ENCODE peak calls at places on chromosome 16, in five cellular contexts. One of them, this sample, is unnamed.

GRCh38 chr16:57848181-57848580 is 45.9 kb upstream of the KIFC3 start:
- DNase-seq in colonic mucosa: no peak
- DNase-seq in mammary epithelial cell: no peak
- DNase-seq in GM23248: no peak
- DNase-seq in PC-9: no peak
- DNase-seq in this sample: no peak

GRCh38 chr16:57871457-57871856 is 69.2 kb upstream of the KIFC3 start:
- DNase-seq in colonic mucosa: no peak
- DNase-seq in mammary epithelial cell: peak; percentile 59
- DNase-seq in GM23248: peak; percentile 85
- DNase-seq in PC-9: peak; percentile 82
- DNase-seq in this sample: no peak

GRCh38 chr16:89345663-89346150 is 128.2 kb downstream of the ZNF778 start:
- DNase-seq in colonic mucosa: no peak
- DNase-seq in mammary epithelial cell: no peak
- DNase-seq in GM23248: no peak
- DNase-seq in PC-9: no peak
- DNase-seq in this sample: peak; percentile 43

GRCh38 chr16:87635541-87636049 is 33.3 kb downstream of the JPH3 start:
- DNase-seq in colonic mucosa: peak; percentile 68
- DNase-seq in mammary epithelial cell: peak; percentile 35
- DNase-seq in GM23248: peak; percentile 64
- DNase-seq in PC-9: no peak
- DNase-seq in this sample: peak; percentile 76

GRCh38 chr16:88132836-88133506 is 181.7 kb downstream of the BANP start:
- DNase-seq in colonic mucosa: no peak
- DNase-seq in mammary epithelial cell: no peak
- DNase-seq in GM23248: no peak
- DNase-seq in PC-9: no peak
- DNase-seq in this sample: peak; percentile 38

GRCh38 chr16:12760819-12761611 is 42.7 kb downstream of the CPPED1 start:
- DNase-seq in colonic mucosa: no peak
- DNase-seq in mammary epithelial cell: no peak
- DNase-seq in GM23248: no peak
- DNase-seq in PC-9: no peak
- DNase-seq in this sample: no peak

GRCh38 chr16:85592700-85593502 is 20.2 kb upstream of the GSE1 start:
- DNase-seq in colonic mucosa: no peak
- DNase-seq in mammary epithelial cell: no peak
- DNase-seq in GM23248: peak; percentile 75
- DNase-seq in PC-9: no peak
- DNase-seq in this sample: no peak

GRCh38 chr16:69890114-69890890 is 60.8 kb upstream of the CLEC18A start:
- DNase-seq in colonic mucosa: peak; percentile 62
- DNase-seq in mammary epithelial cell: peak; percentile 27
- DNase-seq in GM23248: peak; percentile 63
- DNase-seq in PC-9: no peak
- DNase-seq in this sample: no peak

GRCh38 chr16:57696240-57696639 is 1.6 kb downstream of the DRC7 start:
- DNase-seq in colonic mucosa: no peak
- DNase-seq in mammary epithelial cell: no peak
- DNase-seq in GM23248: no peak
- DNase-seq in PC-9: no peak
- DNase-seq in this sample: no peak

GRCh38 chr16:89337965-89338364 is 120.5 kb downstream of the ZNF778 start:
- DNase-seq in colonic mucosa: no peak
- DNase-seq in mammary epithelial cell: no peak
- DNase-seq in GM23248: no peak
- DNase-seq in PC-9: no peak
- DNase-seq in this sample: peak; percentile 33

GRCh38 chr16:85330694-85331188 is 218.5 kb upstream of the CIBAR2 start:
- DNase-seq in colonic mucosa: no peak
- DNase-seq in mammary epithelial cell: peak; percentile 61
- DNase-seq in GM23248: peak; percentile 95
- DNase-seq in PC-9: peak; percentile 53
- DNase-seq in this sample: no peak

GRCh38 chr16:28321700-28322411 is 29.5 kb downstream of the SBK1 start:
- DNase-seq in colonic mucosa: peak; percentile 32
- DNase-seq in mammary epithelial cell: peak; percentile 16
- DNase-seq in GM23248: peak; percentile 63
- DNase-seq in PC-9: no peak
- DNase-seq in this sample: no peak

GRCh38 chr16:67329901-67330300 is 3.3 kb downstream of the LRRC36 start:
- DNase-seq in colonic mucosa: no peak
- DNase-seq in mammary epithelial cell: peak; percentile 26
- DNase-seq in GM23248: no peak
- DNase-seq in PC-9: no peak
- DNase-seq in this sample: no peak

GRCh38 chr16:27355610-27356009 is 41.8 kb downstream of the IL4R start:
- DNase-seq in colonic mucosa: peak; percentile 38
- DNase-seq in mammary epithelial cell: no peak
- DNase-seq in GM23248: peak; percentile 61
- DNase-seq in PC-9: no peak
- DNase-seq in this sample: peak; percentile 64

GRCh38 chr16:80084163-80084562 is 456.6 kb upstream of the DYNLRB2 start:
- DNase-seq in colonic mucosa: no peak
- DNase-seq in mammary epithelial cell: no peak
- DNase-seq in GM23248: peak; percentile 23
- DNase-seq in PC-9: no peak
- DNase-seq in this sample: no peak

DNA sequence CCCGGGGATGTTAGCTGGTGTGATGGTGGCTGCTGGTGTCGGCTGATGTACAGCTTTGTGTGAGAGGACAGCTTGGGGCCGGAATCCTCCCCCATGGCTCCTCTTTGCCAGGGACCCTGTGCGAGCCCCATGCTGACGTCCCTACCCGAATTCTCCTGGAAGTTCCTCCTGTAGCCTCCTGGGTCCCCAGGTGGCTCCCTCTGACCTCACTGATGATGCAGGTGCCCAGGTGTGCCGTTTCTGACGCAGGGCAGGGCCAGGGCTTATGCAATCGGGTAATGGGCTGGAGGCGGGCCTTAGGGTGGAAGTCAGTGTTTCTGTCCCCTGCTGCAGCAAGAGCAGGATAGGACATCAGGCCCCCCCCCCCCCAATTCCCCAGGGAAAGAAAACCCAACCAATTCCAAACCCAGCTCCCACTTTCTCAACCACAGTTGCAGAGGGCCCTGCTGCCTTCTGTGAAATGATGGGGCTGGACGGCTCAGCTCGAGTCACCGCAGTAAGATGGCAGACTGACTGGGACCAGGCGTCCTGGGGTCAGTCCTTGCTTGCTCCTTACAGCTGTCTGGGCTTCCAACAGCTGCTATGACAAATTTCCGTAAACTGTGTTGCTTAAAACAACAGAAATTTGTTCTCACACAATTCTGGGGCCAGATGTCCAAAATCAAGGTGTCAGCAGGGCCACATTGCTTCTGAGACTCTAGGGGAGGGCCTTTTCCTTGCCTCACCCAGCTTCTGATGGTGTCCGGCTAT is 139.0 kb upstream of the PLCG2 start:
- DNase-seq in colonic mucosa: no peak
- DNase-seq in mammary epithelial cell: no peak
- DNase-seq in GM23248: no peak
- DNase-seq in PC-9: no peak
- DNase-seq in this sample: no peak
- H3K4me1 ChIP-seq in colonic mucosa: no peaks in the 10 kb centered on the region
- H3K4me1 ChIP-seq in mammary epithelial cell: peaks cover 6% of the 10 kb centered on the region
- H3K4me1 ChIP-seq in GM23248: peaks cover 10% of the 10 kb centered on the region
- H3K4me1 ChIP-seq in PC-9: peaks cover 28% of the 10 kb centered on the region
- H3K4me1 ChIP-seq in this sample: peaks cover 30% of the 10 kb centered on the region

DNA sequence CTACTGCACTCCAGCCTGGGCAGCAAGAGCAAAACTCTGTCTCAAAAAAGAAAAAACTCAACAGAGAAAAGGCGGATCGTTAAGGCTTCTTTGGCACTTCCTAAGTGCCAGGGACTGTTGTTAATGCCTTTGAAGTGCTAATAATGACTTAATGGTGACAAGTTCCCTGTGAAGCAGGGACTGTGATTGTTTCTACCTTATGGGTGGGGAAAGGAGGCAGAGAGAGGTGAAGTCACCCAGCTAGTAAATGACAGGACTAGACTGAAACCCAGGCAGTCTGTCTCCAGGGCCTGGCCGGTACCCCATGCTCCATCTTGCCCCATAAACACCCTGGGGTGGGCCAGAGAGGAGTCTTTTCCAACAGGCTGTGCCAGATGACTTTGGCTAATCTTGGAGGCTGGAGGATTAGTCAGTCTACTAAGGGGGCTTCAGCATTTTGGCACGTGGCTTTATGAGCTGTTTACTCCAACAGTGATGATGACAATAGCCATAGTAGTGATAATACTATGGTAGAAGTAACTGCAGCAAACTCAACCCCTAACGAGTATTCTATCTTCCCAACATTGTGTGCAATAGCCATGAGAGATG is 26.9 kb downstream of the ABCC1 start:
- DNase-seq in colonic mucosa: no peak
- DNase-seq in mammary epithelial cell: no peak
- DNase-seq in GM23248: peak; percentile 59
- DNase-seq in PC-9: no peak
- DNase-seq in this sample: no peak
- H3K9me3 ChIP-seq in colonic mucosa: no peaks in the 10 kb centered on the region
- H3K9me3 ChIP-seq in mammary epithelial cell: peaks cover 9% of the 10 kb centered on the region
- H3K9me3 ChIP-seq in GM23248: no peaks in the 10 kb centered on the region
- H3K9me3 ChIP-seq in PC-9: peaks cover 23% of the 10 kb centered on the region
- H3K9me3 ChIP-seq in this sample: peaks cover 15% of the 10 kb centered on the region

GRCh38 chr16:734981-735881 is 5.6 kb downstream of the CIAO3 start:
- DNase-seq in colonic mucosa: no peak
- DNase-seq in mammary epithelial cell: no peak
- DNase-seq in GM23248: no peak
- DNase-seq in PC-9: peak; percentile 17
- DNase-seq in this sample: no peak

GRCh38 chr16:736936-737481 is 3.8 kb downstream of the CIAO3 start:
- DNase-seq in colonic mucosa: no peak
- DNase-seq in mammary epithelial cell: no peak
- DNase-seq in GM23248: no peak
- DNase-seq in PC-9: no peak
- DNase-seq in this sample: no peak

GRCh38 chr16:733382-734207 is 6.7 kb downstream of the HAGHL start:
- DNase-seq in colonic mucosa: no peak
- DNase-seq in mammary epithelial cell: no peak
- DNase-seq in GM23248: no peak
- DNase-seq in PC-9: peak; percentile 22
- DNase-seq in this sample: no peak

GRCh38 chr16:734208-734980 is 6.4 kb downstream of the CIAO3 start:
- DNase-seq in colonic mucosa: no peak
- DNase-seq in mammary epithelial cell: no peak
- DNase-seq in GM23248: no peak
- DNase-seq in PC-9: peak; percentile 21
- DNase-seq in this sample: no peak

GRCh38 chr16:735982-736453 is 4.8 kb downstream of the CIAO3 start:
- DNase-seq in colonic mucosa: no peak
- DNase-seq in mammary epithelial cell: no peak
- DNase-seq in GM23248: no peak
- DNase-seq in PC-9: no peak
- DNase-seq in this sample: no peak
- H3K27ac ChIP-seq in colonic mucosa: no peak overlapping the region
- H3K27ac ChIP-seq in mammary epithelial cell: no peak overlapping the region
- H3K27ac ChIP-seq in GM23248: no peak overlapping the region
- H3K27ac ChIP-seq in PC-9: no peak overlapping the region
- H3K27ac ChIP-seq in this sample: no peak overlapping the region

GRCh38 chr16:49277386-49277742 is 4.3 kb downstream of the CBLN1 start:
- DNase-seq in colonic mucosa: no peak
- DNase-seq in mammary epithelial cell: no peak
- DNase-seq in GM23248: no peak
- DNase-seq in PC-9: no peak
- DNase-seq in this sample: no peak
- H3K4me1 ChIP-seq in colonic mucosa: peaks cover 6% of the 10 kb centered on the region
- H3K4me1 ChIP-seq in mammary epithelial cell: peaks cover 3% of the 10 kb centered on the region
- H3K4me1 ChIP-seq in GM23248: no peaks in the 10 kb centered on the region
- H3K4me1 ChIP-seq in PC-9: no peaks in the 10 kb centered on the region
- H3K4me1 ChIP-seq in this sample: peaks cover 21% of the 10 kb centered on the region

GRCh38 chr16:31879937-31880321 is 6.3 kb downstream of the ZNF267 start:
- DNase-seq in colonic mucosa: no peak
- DNase-seq in mammary epithelial cell: no peak
- DNase-seq in GM23248: no peak
- DNase-seq in PC-9: no peak
- DNase-seq in this sample: no peak
- H3K9me3 ChIP-seq in colonic mucosa: no peaks in the 10 kb centered on the region
- H3K9me3 ChIP-seq in mammary epithelial cell: no peaks in the 10 kb centered on the region
- H3K9me3 ChIP-seq in GM23248: no peaks in the 10 kb centered on the region
- H3K9me3 ChIP-seq in PC-9: peaks cover 30% of the 10 kb centered on the region
- H3K9me3 ChIP-seq in this sample: no peaks in the 10 kb centered on the region

GRCh38 chr16:86630471-86630870 is 52.1 kb downstream of the FOXL1 start:
- DNase-seq in colonic mucosa: no peak
- DNase-seq in mammary epithelial cell: no peak
- DNase-seq in GM23248: peak; percentile 36
- DNase-seq in PC-9: no peak
- DNase-seq in this sample: no peak

GRCh38 chr16:86628614-86629013 is 50.3 kb downstream of the FOXL1 start:
- DNase-seq in colonic mucosa: no peak
- DNase-seq in mammary epithelial cell: no peak
- DNase-seq in GM23248: no peak
- DNase-seq in PC-9: no peak
- DNase-seq in this sample: no peak

GRCh38 chr16:86632944-86633343 is 54.6 kb downstream of the FOXL1 start:
- DNase-seq in colonic mucosa: no peak
- DNase-seq in mammary epithelial cell: no peak
- DNase-seq in GM23248: no peak
- DNase-seq in PC-9: no peak
- DNase-seq in this sample: no peak

GRCh38 chr16:86632206-86632605 is 53.9 kb downstream of the FOXL1 start:
- DNase-seq in colonic mucosa: no peak
- DNase-seq in mammary epithelial cell: no peak
- DNase-seq in GM23248: no peak
- DNase-seq in PC-9: no peak
- DNase-seq in this sample: no peak

DNA sequence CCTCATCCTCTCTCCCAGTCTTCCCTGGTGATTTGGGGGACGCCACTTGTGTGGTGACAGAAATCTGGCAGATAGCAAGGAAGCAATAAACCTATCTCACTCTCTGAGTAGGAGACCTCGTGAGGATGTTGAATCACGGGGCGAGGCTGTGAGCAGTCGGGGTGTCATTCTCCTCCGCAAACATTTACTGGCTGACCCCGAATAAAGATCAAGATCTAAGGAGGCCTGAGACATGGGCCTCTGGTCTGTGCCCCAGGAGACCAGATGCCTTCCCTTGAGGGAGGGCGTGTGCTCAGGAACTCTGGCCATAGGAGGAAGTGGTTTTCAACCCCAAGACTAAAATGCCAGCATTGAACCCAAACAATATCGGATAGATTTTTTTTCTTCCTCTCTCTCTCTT is 53.1 kb downstream of the FOXL1 start:
- DNase-seq in colonic mucosa: no peak
- DNase-seq in mammary epithelial cell: peak; percentile 54
- DNase-seq in GM23248: peak; percentile 78
- DNase-seq in PC-9: no peak
- DNase-seq in this sample: no peak
- H3K27ac ChIP-seq in colonic mucosa: no peak overlapping the region
- H3K27ac ChIP-seq in mammary epithelial cell: peak overlapping the region; percentile 4
- H3K27ac ChIP-seq in GM23248: peak overlapping the region; percentile 59
- H3K27ac ChIP-seq in PC-9: no peak overlapping the region
- H3K27ac ChIP-seq in this sample: no peak overlapping the region

GRCh38 chr16:20853981-20854620 is 46.1 kb downstream of the DCUN1D3 start:
- DNase-seq in colonic mucosa: no peak
- DNase-seq in mammary epithelial cell: no peak
- DNase-seq in GM23248: peak; percentile 37
- DNase-seq in PC-9: no peak
- DNase-seq in this sample: no peak
- H3K4me1 ChIP-seq in colonic mucosa: no peaks in the 10 kb centered on the region
- H3K4me1 ChIP-seq in mammary epithelial cell: peaks cover 26% of the 10 kb centered on the region
- H3K4me1 ChIP-seq in GM23248: peaks cover 53% of the 10 kb centered on the region
- H3K4me1 ChIP-seq in PC-9: peaks cover 33% of the 10 kb centered on the region
- H3K4me1 ChIP-seq in this sample: peaks cover 65% of the 10 kb centered on the region